ENCODE peak calls at places on chromosomes 7 and 10, in six cellular contexts. A is colonic mucosa, J is MM.1S, O is adrenal gland, S is left ventricle myocardium inferior, Z is upper lobe of right lung. N is an unnamed sample. For H3K4me1, the result is how much of the 10 kb centered on the place peaks cover.

GRCh38 chr10:43573250-43574034 is 974 bp downstream of the ZNF239 start:
- DNase-seq in A (no peak), J (no peak), O (peak), S (no peak), Z (no peak), N (no peak)

GRCh38 chr10:97907211-97907610 is 57.6 kb downstream of the GOLGA7B start:
- DNase-seq in A (no peak), J (no peak), O (no peak), S (no peak), Z (no peak), N (no peak)

GRCh38 chr7:111438369-111439289 is 123.7 kb downstream of the IMMP2L start:
- DNase-seq in A (no peak), J (no peak), O (no peak), S (no peak), Z (no peak), N (no peak)

GRCh38 chr7:137086896-137087295 is 218.4 kb downstream of the CHRM2 start:
- DNase-seq in A (no peak), J (no peak), O (no peak), S (no peak), Z (no peak), N (no peak)

GRCh38 chr10:5632430-5632829 is 34.0 kb downstream of the ASB13 start:
- DNase-seq in A (peak), J (no peak), O (no peak), S (no peak), Z (peak), N (peak)

GRCh38 chr7:135185471-135186260 is 15.2 kb upstream of the CYREN start:
- DNase-seq in A (no peak), J (no peak), O (no peak), S (no peak), Z (no peak), N (no peak)

GRCh38 chr7:73734619-73735525 is 3.7 kb downstream of the ABHD11 start:
- DNase-seq in A (peak), J (peak), O (peak), S (peak), Z (peak), N (peak)

GRCh38 chr10:71076473-71077142 is 135.8 kb upstream of the UNC5B start:
- DNase-seq in A (no peak), J (no peak), O (peak), S (no peak), Z (no peak), N (peak)

GRCh38 chr10:132206377-132206745 is 19.6 kb downstream of the DPYSL4 start:
- DNase-seq in A (no peak), J (no peak), O (no peak), S (no peak), Z (no peak), N (no peak)

GRCh38 chr10:34687434-34688205 is 127.5 kb downstream of the PARD3 start:
- DNase-seq in A (no peak), J (no peak), O (no peak), S (no peak), Z (no peak), N (no peak)

GRCh38 chr10:3740157-3740871 is 44.7 kb downstream of the KLF6 start:
- DNase-seq in A (no peak), J (no peak), O (no peak), S (no peak), Z (no peak), N (no peak)

GRCh38 chr10:615583-616152 is 73.8 kb downstream of the DIP2C start:
- DNase-seq in A (no peak), J (no peak), O (no peak), S (no peak), Z (peak), N (no peak)

GRCh38 chr10:13525683-13526082 is 3.1 kb downstream of the BEND7 start:
- DNase-seq in A (no peak), J (no peak), O (no peak), S (no peak), Z (no peak), N (no peak)

GRCh38 chr10:129626801-129627434 is 159.9 kb downstream of the MGMT start:
- DNase-seq in A (no peak), J (no peak), O (no peak), S (no peak), Z (no peak), N (no peak)

GRCh38 chr10:48463318-48464003 is 141.4 kb downstream of the ARHGAP22 start:
- DNase-seq in A (peak), J (no peak), O (no peak), S (no peak), Z (peak), N (no peak)

GRCh38 chr7:134462337-134462925 is 3.5 kb upstream of the AKR1B1 start:
- DNase-seq in A (no peak), J (no peak), O (no peak), S (no peak), Z (no peak), N (no peak)

GRCh38 chr10:118840071-118840775 is 85.5 kb upstream of the CACUL1 start:
- DNase-seq in A (no peak), J (no peak), O (no peak), S (no peak), Z (no peak), N (peak)

GRCh38 chr10:117165557-117166419 is 27.7 kb upstream of the VAX1 start:
- DNase-seq in A (no peak), J (no peak), O (peak), S (no peak), Z (peak), N (peak)

GRCh38 chr10:30447125-30447799 is 13.3 kb downstream of the MAP3K8 start:
- DNase-seq in A (no peak), J (peak), O (no peak), S (no peak), Z (no peak), N (no peak)

GRCh38 chr7:116420003-116420402 is 79.5 kb upstream of the CAV2 start:
- DNase-seq in A (no peak), J (no peak), O (no peak), S (no peak), Z (no peak), N (no peak)

GRCh38 chr10:42149722-42150427 is 488.5 kb downstream of the ZNF33B start:
- DNase-seq in A (no peak), J (no peak), O (no peak), S (no peak), Z (no peak), N (no peak)

GRCh38 chr10:17003151-17003550 is 126.5 kb downstream of the CUBN start:
- DNase-seq in A (no peak), J (no peak), O (no peak), S (no peak), Z (no peak), N (no peak)

GRCh38 chr7:157907091-157907490 is 570.3 kb downstream of the DNAJB6 start:
- DNase-seq in A (no peak), J (no peak), O (no peak), S (no peak), Z (no peak), N (no peak)

GRCh38 chr7:95628831-95629439 is 32.6 kb upstream of the PDK4 start:
- DNase-seq in A (no peak), J (no peak), O (no peak), S (no peak), Z (no peak), N (no peak)

GRCh38 chr10:59954296-59954695 is 47.9 kb upstream of the CCDC6 start:
- DNase-seq in A (no peak), J (no peak), O (no peak), S (no peak), Z (no peak), N (no peak)

DNA sequence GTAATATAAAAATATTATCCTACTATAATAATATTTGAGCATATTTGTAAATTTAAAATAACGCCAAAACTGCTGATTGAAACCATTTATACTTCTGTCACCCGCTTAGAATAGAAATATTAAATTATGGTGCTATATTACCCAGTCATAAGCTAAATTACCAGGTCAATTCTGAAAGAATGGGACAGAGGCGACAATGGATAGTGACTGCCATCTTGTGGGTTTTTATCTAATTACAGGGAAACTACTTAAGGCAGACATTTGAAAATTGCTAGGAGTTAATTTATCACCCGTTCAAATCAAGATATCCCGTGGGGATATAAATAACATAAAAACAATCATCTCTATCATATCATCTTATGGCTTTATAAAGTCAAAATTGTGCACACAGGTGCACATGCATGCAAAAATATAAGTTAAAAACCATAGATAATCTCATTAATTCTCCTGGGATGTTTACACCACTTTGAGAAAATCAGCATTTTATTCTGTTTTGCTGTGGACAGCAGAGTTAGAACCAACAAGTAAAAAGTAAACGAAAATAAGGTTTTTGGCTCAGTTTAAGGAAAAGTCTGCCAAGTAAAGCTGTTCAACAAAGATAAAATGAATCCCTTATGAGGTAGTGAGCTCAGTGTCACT is 41.3 kb upstream of the HPSE2 start:
- DNase-seq in A (no peak), J (peak), O (no peak), S (no peak), Z (no peak), N (no peak)
- TF ChIP-seq CTCF in A (no peak), J (peak), O (no peak), S (no peak), Z (no peak), N (no peak)

GRCh38 chr7:132258231-132258630 is 318.0 kb downstream of the PLXNA4 start:
- DNase-seq in A (no peak), J (no peak), O (no peak), S (no peak), Z (no peak), N (no peak)
- H3K4me1 ChIP-seq in A (under half), J (under half), O (under half), S (under half), Z (under half), N (under half)

GRCh38 chr10:83176901-83177300 is 962.4 kb upstream of the GHITM start:
- DNase-seq in A (no peak), J (no peak), O (no peak), S (no peak), Z (no peak), N (no peak)
- H3K4me3 ChIP-seq in A (no peak), J (no peak), O (no peak), S (no peak), Z (no peak), N (no peak)

GRCh38 chr7:127732306-127732705 is 80.3 kb downstream of the SND1 start:
- DNase-seq in A (no peak), J (no peak), O (no peak), S (no peak), Z (no peak), N (no peak)

GRCh38 chr7:127731431-127732080 is 79.6 kb downstream of the SND1 start:
- DNase-seq in A (no peak), J (no peak), O (no peak), S (no peak), Z (no peak), N (no peak)

GRCh38 chr7:127733976-127734375 is 82.0 kb downstream of the SND1 start:
- DNase-seq in A (no peak), J (no peak), O (no peak), S (no peak), Z (no peak), N (no peak)

GRCh38 chr7:127726481-127726880 is 74.5 kb downstream of the SND1 start:
- DNase-seq in A (no peak), J (no peak), O (no peak), S (no peak), Z (no peak), N (no peak)

DNA sequence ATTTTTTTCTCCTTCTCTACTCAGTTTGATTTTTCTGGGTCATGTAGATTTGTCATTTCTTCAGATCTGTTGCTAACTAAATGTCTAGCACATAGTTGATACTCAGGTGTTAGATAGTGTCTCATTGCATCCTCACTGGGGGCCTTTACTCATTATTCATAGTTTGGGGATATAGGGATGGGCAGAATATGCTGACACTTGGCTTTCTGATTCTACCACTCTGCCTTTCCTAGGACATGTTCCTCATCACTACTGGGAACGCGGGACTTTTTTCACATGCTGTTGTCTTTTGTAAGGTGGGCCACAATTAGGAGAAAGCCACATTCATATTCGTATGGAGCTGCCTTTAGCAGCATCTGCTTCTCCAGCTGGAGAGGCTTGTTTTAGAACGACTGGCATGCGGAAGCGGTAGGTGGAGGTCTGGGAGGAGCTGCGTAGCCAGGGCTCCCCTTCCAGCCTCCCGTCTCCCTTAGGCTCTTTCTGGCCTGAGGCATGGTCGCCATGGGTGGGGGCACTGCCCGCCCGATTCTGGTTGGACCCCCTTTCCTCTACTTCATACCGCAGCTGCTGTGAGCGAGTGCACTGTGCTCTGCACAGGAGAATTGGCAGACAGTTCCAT is 78.8 kb downstream of the SND1 start:
- DNase-seq in A (no peak), J (no peak), O (no peak), S (no peak), Z (no peak), N (no peak)
- TF ChIP-seq CTCF in A (no peak), J (no peak), O (no peak), S (no peak), Z (no peak), N (no peak)

GRCh38 chr10:79181680-79182079 is 112.9 kb downstream of the ZMIZ1 start:
- DNase-seq in A (no peak), J (no peak), O (no peak), S (no peak), Z (no peak), N (no peak)

GRCh38 chr10:79179404-79180309 is 110.9 kb downstream of the ZMIZ1 start:
- DNase-seq in A (no peak), J (no peak), O (no peak), S (no peak), Z (no peak), N (no peak)

GRCh38 chr10:79182122-79182521 is 113.4 kb downstream of the ZMIZ1 start:
- DNase-seq in A (no peak), J (no peak), O (no peak), S (no peak), Z (no peak), N (no peak)

GRCh38 chr10:79181227-79181626 is 112.5 kb downstream of the ZMIZ1 start:
- DNase-seq in A (no peak), J (no peak), O (no peak), S (no peak), Z (no peak), N (no peak)

DNA sequence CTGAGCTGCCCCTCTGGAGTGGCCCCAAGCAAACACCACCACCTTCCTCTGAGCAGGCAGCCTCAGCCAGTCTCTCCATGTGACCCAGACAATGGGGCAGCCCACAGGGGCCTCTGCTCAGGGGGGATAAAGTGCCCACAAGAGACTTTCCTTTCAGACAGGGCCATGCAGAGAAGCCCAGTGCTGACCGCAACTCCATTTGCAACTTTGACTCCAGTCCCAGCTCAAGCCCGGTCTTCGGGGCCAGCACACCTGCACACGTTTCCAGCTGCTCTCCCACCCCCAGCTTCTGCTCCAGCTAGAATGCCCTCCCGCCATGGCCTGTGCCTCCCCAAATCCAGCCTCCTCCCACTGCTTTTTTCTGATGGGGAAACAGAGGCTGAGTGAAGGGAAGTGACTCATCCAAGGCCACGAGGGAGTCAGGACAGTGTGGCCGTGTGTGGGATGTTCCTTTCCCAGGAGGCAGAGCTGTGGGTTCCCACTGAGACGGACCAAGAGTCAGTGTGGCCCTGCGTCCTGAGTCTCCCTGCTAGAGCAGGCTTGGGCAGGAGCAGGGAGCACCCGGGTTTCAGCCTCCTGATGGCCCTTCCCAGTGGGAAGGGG is 112.0 kb downstream of the ZMIZ1 start:
- DNase-seq in A (no peak), J (no peak), O (no peak), S (no peak), Z (no peak), N (no peak)
- H3K4me1 ChIP-seq in A (under half), J (under half), O (half or more), S (half or more), Z (half or more), N (half or more)

GRCh38 chr10:46787321-46787615 is 124.0 kb upstream of the PTPN20 start:
- DNase-seq in A (peak), J (peak), O (no peak), S (no peak), Z (no peak), N (no peak)
- H3K4me3 ChIP-seq in A (peak), J (peak), O (peak), S (peak), Z (peak), N (peak)

GRCh38 chr10:88661018-88661417 is 3.2 kb upstream of the LIPF start:
- DNase-seq in A (no peak), J (no peak), O (no peak), S (no peak), Z (no peak), N (no peak)
- TF ChIP-seq CTCF in A (no peak), J (no peak), O (no peak), S (no peak), Z (no peak), N (no peak)

GRCh38 chr10:123966896-123967231 is 75.3 kb upstream of the CPXM2 start:
- DNase-seq in A (no peak), J (no peak), O (no peak), S (no peak), Z (no peak), N (no peak)

GRCh38 chr10:123970207-123970926 is 78.8 kb upstream of the CPXM2 start:
- DNase-seq in A (no peak), J (no peak), O (no peak), S (no peak), Z (no peak), N (no peak)

GRCh38 chr10:123962756-123963469 is 71.3 kb upstream of the CPXM2 start:
- DNase-seq in A (no peak), J (no peak), O (no peak), S (no peak), Z (no peak), N (peak)

GRCh38 chr10:123967626-123968243 is 76.1 kb upstream of the CPXM2 start:
- DNase-seq in A (peak), J (peak), O (peak), S (peak), Z (peak), N (peak)

GRCh38 chr10:123965973-123966895 is 74.6 kb upstream of the CPXM2 start:
- DNase-seq in A (no peak), J (no peak), O (no peak), S (no peak), Z (no peak), N (no peak)
- H3K4me1 ChIP-seq in A (under half), J (under half), O (under half), S (under half), Z (under half), N (under half)

DNA sequence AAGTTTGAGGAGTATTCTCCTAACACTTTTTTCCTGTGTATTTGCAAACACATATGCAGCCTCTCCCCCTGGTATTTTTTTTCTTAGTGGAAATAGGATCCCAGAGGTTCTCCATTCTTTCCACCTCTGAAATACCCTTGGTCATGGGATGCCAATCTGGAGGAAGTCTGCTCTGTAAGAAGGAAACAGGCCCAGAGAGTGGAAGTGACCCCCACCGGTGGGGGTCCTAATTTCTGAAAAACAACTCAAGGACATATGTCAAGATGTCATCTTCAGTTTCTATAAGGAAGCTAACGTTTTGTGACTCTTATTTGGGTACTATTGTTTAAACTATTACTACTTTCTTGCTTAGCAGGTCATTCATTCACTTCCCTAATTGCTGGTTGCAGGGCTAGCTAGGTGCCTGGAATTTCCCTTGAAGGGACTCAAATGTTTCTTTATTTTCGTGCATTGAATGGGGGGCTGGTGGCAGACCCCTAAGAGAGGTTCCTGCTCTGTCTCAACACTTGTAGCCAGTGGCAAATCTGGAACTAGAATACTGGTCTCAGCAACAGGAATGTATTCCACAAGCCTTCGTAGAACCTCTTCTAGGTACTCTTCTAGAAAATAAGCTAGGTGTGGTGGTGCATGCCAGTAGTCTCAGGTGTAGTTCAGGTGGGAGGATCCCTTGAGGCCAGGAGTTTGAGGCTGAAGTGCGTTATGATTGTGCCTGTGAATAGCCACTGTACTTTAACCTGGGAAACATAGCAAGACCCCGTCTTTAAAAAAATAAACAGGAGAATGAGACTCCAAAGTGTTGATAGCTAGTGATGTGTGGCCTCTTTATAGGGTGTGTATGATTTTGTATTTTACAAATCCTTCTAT is 1.8 kb upstream of the ZNF775 start:
- DNase-seq in A (peak), J (peak), O (no peak), S (no peak), Z (peak), N (peak)
- H3K4me3 ChIP-seq in A (no peak), J (peak), O (no peak), S (no peak), Z (no peak), N (no peak)